ENCODE peak calls at places on chromosomes 13 and 19, in six cellular contexts. Z is GM12878, V is K562, X is H1, O is HepG2, T is GM12892. B is an unnamed sample.

GRCh38 chr13:75356426-75356825 is 125.5 kb downstream of the TBC1D4 start:
- DNase-seq in T (no peak), X (no peak), V (no peak), Z (no peak), O (no peak), B (no peak)

GRCh38 chr19:1063030-1063908 is 3.7 kb upstream of the ARHGAP45 start:
- DNase-seq in Z (no peak), O (no peak), T (no peak), V (peak; percentile 87), X (peak; percentile 67), B (no peak)

GRCh38 chr19:47512183-47512947 is 2.5 kb downstream of the NAPA start:
- DNase-seq in V (peak; percentile 44), O (peak; percentile 52), Z (no peak), X (no peak), T (no peak), B (no peak)

GRCh38 chr13:31767175-31767900 is 28.0 kb downstream of the RXFP2 start:
- DNase-seq in X (no peak), O (no peak), Z (no peak), T (no peak), V (no peak), B (no peak)

GRCh38 chr19:1874554-1875185 is 10.6 kb downstream of the ABHD17A start:
- DNase-seq in V (peak; percentile 61), X (no peak), T (no peak), O (no peak), Z (no peak), B (no peak)

GRCh38 chr13:61486496-61486895 is 70.8 kb upstream of the PCDH20 start:
- DNase-seq in T (no peak), X (no peak), O (no peak), Z (no peak), V (no peak), B (no peak)

GRCh38 chr19:32692727-32693061 is 1.1 kb downstream of the NUDT19 start:
- DNase-seq in O (no peak), V (peak; percentile 49), T (no peak), Z (no peak), X (no peak), B (no peak)

GRCh38 chr19:39362682-39363657 is 20.7 kb downstream of the SAMD4B start:
- DNase-seq in V (no peak), T (no peak), X (no peak), Z (no peak), O (no peak), B (no peak)

GRCh38 chr19:34224996-34225658 is 29.2 kb upstream of the GARRE1 start:
- DNase-seq in O (no peak), X (no peak), V (no peak), T (no peak), Z (no peak), B (no peak)

GRCh38 chr19:56383826-56384605 is 9.3 kb downstream of the ZNF582 start:
- DNase-seq in X (no peak), V (no peak), O (no peak), Z (no peak), T (no peak), B (no peak)
- TF ChIP-seq TAF1 in X (no peak), V (no peak), O (no peak), Z (no peak), T (no peak), B (no peak)

DNA sequence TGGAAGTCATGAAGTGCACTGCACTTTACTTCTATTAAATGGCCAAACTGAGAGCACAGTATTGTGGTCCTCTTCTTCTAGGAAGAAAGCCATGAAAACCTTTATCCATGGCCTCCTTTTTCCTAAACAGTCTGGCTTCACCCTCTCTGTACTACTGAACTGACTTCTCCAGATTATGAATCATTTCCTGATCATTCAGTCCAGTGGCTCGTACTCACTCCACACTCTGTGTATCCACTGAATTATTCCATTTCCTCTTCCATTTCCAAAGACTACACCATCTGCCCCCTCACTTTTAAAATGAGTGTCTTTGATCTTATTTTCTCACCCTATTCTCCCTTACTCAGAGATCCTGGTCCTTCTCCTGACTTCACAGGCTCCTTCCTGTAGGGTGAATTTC is 29.7 kb upstream of the FREM2 start:
- DNase-seq in V (no peak), O (no peak), X (no peak), T (no peak), Z (no peak), B (no peak)
- TF ChIP-seq POLR2A in V (no peak), O (no peak), X (no peak), T (no peak), Z (no peak), B (no peak)

DNA sequence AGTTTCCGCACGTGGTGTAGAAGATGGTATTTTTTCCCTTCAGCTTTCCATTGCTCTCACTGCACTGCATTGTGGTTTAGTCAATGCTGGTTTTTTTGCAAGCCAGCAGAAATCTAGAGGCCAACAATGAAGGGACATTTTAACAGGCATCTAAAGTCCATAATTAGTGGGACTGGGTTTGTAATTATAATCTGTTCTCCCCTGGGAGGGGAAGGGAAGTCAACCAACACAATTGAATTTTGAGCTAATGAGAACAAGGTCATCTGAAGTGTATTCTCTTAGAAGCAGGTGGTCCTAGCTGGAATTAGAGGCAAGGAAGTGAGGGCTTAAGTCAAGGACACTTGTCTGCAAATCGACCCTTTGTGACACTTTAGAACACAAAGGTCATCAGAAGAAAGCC is 156.4 kb downstream of the MYO16 start:
- DNase-seq in Z (no peak), O (no peak), X (no peak), V (no peak), T (no peak), B (no peak)
- TF ChIP-seq POLR2AphosphoS5 in Z (no peak), O (no peak), X (no peak), V (no peak), T (no peak), B (no peak)

GRCh38 chr19:15294591-15294990 is 37.7 kb downstream of the BRD4 start:
- DNase-seq in O (no peak), T (no peak), X (no peak), V (no peak), Z (no peak), B (no peak)

GRCh38 chr19:15298847-15299567 is 33.3 kb downstream of the BRD4 start:
- DNase-seq in Z (no peak), T (no peak), O (no peak), X (no peak), V (no peak), B (no peak)

GRCh38 chr19:15297416-15298224 is 34.7 kb downstream of the BRD4 start:
- DNase-seq in Z (no peak), O (peak; percentile 99), T (no peak), X (no peak), V (peak; percentile 34), B (no peak)

GRCh38 chr19:15296353-15296752 is 36.0 kb downstream of the BRD4 start:
- DNase-seq in O (no peak), X (no peak), Z (no peak), V (no peak), T (no peak), B (no peak)

GRCh38 chr19:15296841-15297415 is 35.4 kb downstream of the BRD4 start:
- DNase-seq in V (no peak), X (no peak), Z (no peak), T (no peak), O (peak; percentile 85), B (no peak)
- TF ChIP-seq TAF1 in V (no peak), X (no peak), Z (no peak), T (no peak), O (peak; percentile 10), B (no peak)

GRCh38 chr19:48635263-48635965 is 1.8 kb downstream of the DBP start:
- DNase-seq in Z (no peak), V (peak; percentile 80), O (no peak), T (peak; percentile 80), X (peak; percentile 84), B (peak; percentile 79)

GRCh38 chr19:48633148-48634035 is 3.8 kb downstream of the DBP start:
- DNase-seq in X (no peak), V (peak; percentile 92), Z (no peak), T (no peak), O (no peak), B (no peak)

GRCh38 chr19:48632692-48633147 is 4.5 kb downstream of the DBP start:
- DNase-seq in Z (no peak), X (no peak), O (no peak), T (no peak), V (peak; percentile 71), B (no peak)

GRCh38 chr19:48634424-48635262 is 2.5 kb downstream of the DBP start:
- DNase-seq in O (peak; percentile 90), T (peak; percentile 83), V (peak; percentile 98), X (peak; percentile 97), Z (peak; percentile 79), B (peak; percentile 76)

DNA sequence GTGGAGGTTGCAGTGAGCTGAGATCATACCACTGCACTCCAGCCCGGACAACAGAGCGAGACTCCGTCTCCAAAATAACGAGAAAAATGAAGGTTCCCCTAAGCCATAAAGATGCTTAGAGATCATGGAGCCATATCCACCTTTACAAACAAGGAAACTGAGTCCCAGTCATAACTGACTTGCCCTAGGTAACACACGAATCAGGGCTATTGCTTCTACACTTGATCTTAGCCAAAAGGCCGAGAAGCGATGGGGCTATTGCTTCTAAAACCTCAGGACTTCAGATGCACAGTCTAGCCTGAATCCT is 3.2 kb downstream of the DBP start:
- DNase-seq in X (no peak), O (no peak), Z (no peak), T (no peak), V (no peak), B (no peak)
- TF ChIP-seq POLR2A in X (no peak), O (no peak), Z (no peak), T (no peak), V (no peak), B (no peak)

GRCh38 chr13:110713981-110714797 is 689 bp downstream of the ING1 start:
- DNase-seq in X (peak; percentile 56), T (peak; percentile 29), O (peak; percentile 28), V (peak; percentile 50), Z (no peak), B (no peak)
- TF ChIP-seq POLR2AphosphoS5 in X (no peak), T (no peak), O (no peak), V (no peak), Z (no peak), B (no peak)

DNA sequence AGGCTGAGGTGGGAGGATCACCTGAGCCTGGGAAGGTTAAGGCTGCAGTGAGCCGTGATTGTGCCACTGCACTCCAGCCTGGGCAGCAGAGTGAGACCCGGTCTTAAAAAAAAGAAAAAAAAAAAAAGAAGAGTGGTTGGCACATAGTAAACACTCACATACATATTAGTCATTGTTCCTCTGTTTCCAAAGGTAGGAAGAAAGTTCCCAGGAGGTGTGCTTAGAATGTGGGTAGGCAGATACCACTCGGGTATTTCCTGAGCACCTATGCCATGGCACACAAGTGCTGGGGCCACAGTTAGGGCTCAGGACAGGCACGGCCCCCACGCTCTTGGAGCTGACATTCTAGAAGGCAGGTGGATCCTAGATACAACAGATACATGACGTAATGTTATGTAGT is 41.4 kb downstream of the SIPA1L3 start:
- DNase-seq in O (no peak), V (no peak), Z (no peak), X (no peak), T (no peak), B (no peak)
- TF ChIP-seq TAF1 in O (no peak), V (no peak), Z (no peak), X (no peak), T (no peak), B (no peak)